ENCODE peak calls at places on chromosomes 3 and 15, in six cellular contexts. M, T, Q, H, B and I are unnamed samples.

GRCh38 chr15:90419738-90420487 is 31.9 kb downstream of the IQGAP1 start:
- DNase-seq in Q (peak), B (no peak), T (no peak), H (no peak), M (peak), I (no peak)

GRCh38 chr3:131142580-131142979 is 115.9 kb downstream of the NEK11 start:
- DNase-seq in T (peak), M (no peak), Q (no peak), B (no peak), H (no peak), I (no peak)

GRCh38 chr3:125107861-125108567 is 52.2 kb upstream of the HEG1 start:
- DNase-seq in Q (no peak), H (no peak), B (no peak), M (no peak), T (no peak), I (peak)

GRCh38 chr3:181879926-181880325 is 168.2 kb downstream of the SOX2 start:
- DNase-seq in M (no peak), Q (no peak), B (no peak), T (no peak), H (no peak), I (no peak)

GRCh38 chr15:70036585-70037343 is 61.0 kb downstream of the TLE3 start:
- DNase-seq in H (no peak), T (no peak), M (no peak), B (peak), Q (no peak), I (peak)

GRCh38 chr3:142498397-142499180 is 50.8 kb upstream of the XRN1 start:
- DNase-seq in M (no peak), H (no peak), B (no peak), Q (no peak), T (no peak), I (no peak)

GRCh38 chr3:152365766-152366593 is 97.3 kb downstream of the MBNL1 start:
- DNase-seq in M (no peak), H (no peak), T (no peak), Q (no peak), B (no peak), I (no peak)

GRCh38 chr3:102480139-102480538 is 45.3 kb downstream of the ZPLD1 start:
- DNase-seq in B (no peak), T (no peak), H (no peak), Q (no peak), M (no peak), I (no peak)

GRCh38 chr3:46361408-46362283 is 7.7 kb downstream of the CCR2 start:
- DNase-seq in B (no peak), T (no peak), H (no peak), Q (no peak), M (no peak), I (peak)

GRCh38 chr3:120028271-120029047 is 65.8 kb downstream of the GSK3B start:
- DNase-seq in H (no peak), M (no peak), T (no peak), Q (no peak), B (no peak), I (no peak)

GRCh38 chr3:45958333-45958791 is 15.1 kb downstream of the CXCR6 start:
- DNase-seq in T (peak), H (no peak), M (no peak), B (no peak), Q (no peak), I (no peak)

GRCh38 chr15:68176601-68177000 is 28.5 kb downstream of the CALML4 start:
- DNase-seq in Q (no peak), T (no peak), H (no peak), M (no peak), B (no peak), I (no peak)

GRCh38 chr15:55535436-55535835 is 27.4 kb upstream of the DNAAF4 start:
- DNase-seq in M (no peak), T (no peak), H (no peak), B (no peak), Q (no peak), I (no peak)

GRCh38 chr15:32042269-32042996 is 12.1 kb downstream of the CHRNA7 start:
- DNase-seq in Q (no peak), M (no peak), H (no peak), T (no peak), B (no peak), I (peak)

GRCh38 chr15:65929573-65929972 is 60.3 kb downstream of the RAB11A start:
- DNase-seq in Q (no peak), T (no peak), H (no peak), M (no peak), B (no peak), I (no peak)

GRCh38 chr3:126083913-126084514 is at the start of gene SLC41A3:
- DNase-seq in Q (peak), M (peak), B (peak), H (peak), T (peak), I (peak)

GRCh38 chr15:40365016-40365415 is 7.0 kb downstream of the DISP2 start:
- DNase-seq in B (no peak), H (no peak), T (no peak), Q (no peak), M (no peak), I (no peak)

GRCh38 chr3:4343258-4343657 is 40.1 kb downstream of the SETMAR start:
- DNase-seq in M (no peak), B (no peak), T (no peak), Q (peak), H (no peak), I (peak)

GRCh38 chr15:68368731-68369435 is 63.1 kb downstream of the ITGA11 start:
- DNase-seq in H (no peak), T (no peak), M (no peak), Q (no peak), B (no peak), I (no peak)

GRCh38 chr3:191383104-191383503 is 52.8 kb upstream of the UTS2B start:
- DNase-seq in H (no peak), B (no peak), T (no peak), M (no peak), Q (no peak), I (no peak)